ENCODE peak calls at places on chromosomes 1 and 21, in five cellular contexts. K is trophoblast cell, T is mesendoderm, N is IMR-90, P is mesenchymal stem cell. V is an unnamed sample. For H3K79me1 and H3K36me3, the result is how much of the 10 kb centered on the place peaks cover.

GRCh38 chr1:20454004-20454403 is 32.0 kb downstream of the CAMK2N1 start:
- DNase-seq in K (no peak), T (no peak), N (no peak), P (no peak), V (no peak)

GRCh38 chr1:72281144-72281543 is 1.2 kb downstream of the NEGR1 start:
- DNase-seq in K (no peak), T (no peak), N (peak), P (peak), V (no peak)

GRCh38 chr21:36966846-36967657 is 583 bp upstream of the HLCS start:
- DNase-seq in K (peak), T (peak), N (no peak), P (peak), V (no peak)

GRCh38 chr21:35024071-35024420 is 25.1 kb downstream of the RUNX1 start:
- DNase-seq in K (no peak), T (no peak), N (no peak), P (no peak), V (no peak)

GRCh38 chr1:61444277-61444676 is 280.7 kb downstream of the TM2D1 start:
- DNase-seq in K (no peak), T (no peak), N (no peak), P (no peak), V (no peak)

GRCh38 chr1:21775985-21776562 is 6.9 kb downstream of the USP48 start:
- DNase-seq in K (no peak), T (no peak), N (peak), P (peak), V (no peak)

GRCh38 chr1:223731076-223731770 is 18.9 kb downstream of the CAPN2 start:
- DNase-seq in K (peak), T (no peak), N (peak), P (peak), V (no peak)

GRCh38 chr1:47178665-47179022 is 11.2 kb downstream of the PDZK1IP1 start:
- DNase-seq in K (no peak), T (no peak), N (no peak), P (no peak), V (no peak)

GRCh38 chr1:13863701-13864100 is 163.7 kb downstream of the PRDM2 start:
- DNase-seq in K (no peak), T (no peak), N (no peak), P (no peak), V (no peak)

GRCh38 chr1:160567858-160568682 is 11.2 kb downstream of the CD84 start:
- DNase-seq in K (no peak), T (peak), N (no peak), P (no peak), V (no peak)

GRCh38 chr1:84433253-84434080 is 35.2 kb downstream of the DNASE2B start:
- DNase-seq in K (peak), T (peak), N (peak), P (peak), V (peak)

GRCh38 chr21:32351428-32351827 is 41.4 kb downstream of the URB1 start:
- DNase-seq in K (peak), T (peak), N (no peak), P (no peak), V (no peak)

GRCh38 chr1:62589321-62589720 is 8.0 kb upstream of the ANGPTL3 start:
- DNase-seq in K (no peak), T (no peak), N (peak), P (no peak), V (no peak)

GRCh38 chr1:179809506-179810366 is 66.6 kb downstream of the FAM163A start:
- DNase-seq in K (peak), T (peak), N (peak), P (peak), V (peak)

GRCh38 chr1:114340906-114341698 is 169.9 kb downstream of the TRIM33 start:
- DNase-seq in K (no peak), T (no peak), N (no peak), P (no peak), V (no peak)

GRCh38 chr1:178629549-178630154 is 95.4 kb upstream of the RALGPS2 start:
- DNase-seq in K (no peak), T (peak), N (no peak), P (no peak), V (no peak)

GRCh38 chr1:42953182-42954180 is 5.2 kb downstream of the SLC2A1 start:
- DNase-seq in K (no peak), T (no peak), N (no peak), P (no peak), V (no peak)

GRCh38 chr1:64519921-64520320 is 50.0 kb downstream of the CACHD1 start:
- DNase-seq in K (no peak), T (no peak), N (peak), P (peak), V (no peak)

GRCh38 chr1:5681654-5682053 is 310.6 kb downstream of the NPHP4 start:
- DNase-seq in K (no peak), T (no peak), N (no peak), P (no peak), V (no peak)

DNA sequence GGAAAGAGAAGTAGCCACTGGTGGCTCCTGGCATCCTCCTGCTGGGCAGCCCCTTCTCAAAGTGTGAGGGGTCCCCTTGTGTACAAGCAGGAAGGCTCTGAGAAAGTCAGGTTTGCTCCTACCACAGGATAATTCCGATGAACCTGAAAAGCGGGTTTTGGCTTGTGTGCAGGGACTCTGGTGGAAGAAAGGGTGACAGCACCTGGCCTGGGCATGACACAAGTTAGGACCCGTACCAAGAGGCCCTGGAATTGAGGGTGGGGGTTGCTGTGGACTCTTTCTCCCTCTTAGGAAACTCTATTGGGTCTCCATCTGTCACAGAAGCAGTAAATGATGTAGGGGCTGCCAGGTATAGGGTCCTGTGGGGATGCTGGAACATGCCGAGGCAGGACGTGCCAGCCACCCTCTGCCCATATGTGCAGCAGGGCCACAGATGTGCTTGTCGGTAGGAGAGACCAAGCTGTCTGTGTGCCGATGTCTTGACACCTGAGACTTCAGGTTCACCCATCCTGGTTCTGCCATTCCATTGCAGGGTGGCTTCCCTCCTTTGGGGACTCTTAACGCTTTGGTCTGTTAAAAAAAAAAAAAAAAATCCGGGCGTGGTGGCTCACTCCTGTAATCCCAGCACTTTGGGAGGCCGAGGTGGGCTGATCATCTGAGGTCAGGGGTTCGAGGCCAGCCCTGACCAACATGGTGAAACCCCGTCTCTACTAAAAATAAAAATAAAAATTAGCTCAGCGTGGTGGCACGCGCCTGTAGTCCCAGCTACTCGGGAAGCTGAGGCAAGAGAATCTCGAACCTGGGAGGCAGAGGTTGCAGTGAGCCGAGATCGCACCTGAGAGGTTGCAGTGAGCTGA is 9.8 kb downstream of the C1orf35 start:
- DNase-seq in K (peak), T (no peak), N (no peak), P (no peak), V (no peak)
- H3K79me1 ChIP-seq in K (under half), T (under half), N (under half), P (under half), V (under half)

DNA sequence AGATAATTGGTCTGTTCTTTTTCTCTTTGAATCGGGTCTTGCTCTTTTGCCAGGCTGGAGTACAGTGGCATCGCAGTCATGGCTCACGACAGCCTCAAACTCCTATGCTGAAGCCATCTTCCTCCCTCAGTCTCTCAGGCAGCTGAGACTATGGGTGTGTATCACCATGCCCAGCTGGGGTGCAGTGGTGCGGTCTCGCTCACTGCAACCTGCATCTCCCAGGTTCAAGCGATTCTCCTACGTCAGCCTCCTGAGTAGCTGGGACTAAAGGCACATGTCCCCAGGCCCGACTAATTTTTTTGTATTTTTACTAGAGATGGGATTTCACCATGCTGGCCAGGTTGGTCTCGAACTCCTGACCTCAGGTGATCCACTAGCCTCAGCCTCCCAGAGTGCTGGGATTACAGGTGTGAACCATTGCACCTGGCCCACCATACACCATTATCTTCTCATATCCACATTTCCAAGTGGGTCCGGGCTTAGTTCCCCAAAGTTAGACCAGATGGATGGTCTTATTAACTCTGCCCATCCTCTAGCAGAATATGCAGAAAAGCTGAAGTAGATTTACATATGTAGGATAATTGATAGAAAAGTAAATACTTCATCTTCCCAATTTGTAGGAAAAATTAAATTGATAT is 13.1 kb downstream of the CCDC17 start:
- DNase-seq in K (no peak), T (no peak), N (no peak), P (no peak), V (no peak)
- H3K36me3 ChIP-seq in K (under half), T (under half), N (under half), P (under half), V (under half)

DNA sequence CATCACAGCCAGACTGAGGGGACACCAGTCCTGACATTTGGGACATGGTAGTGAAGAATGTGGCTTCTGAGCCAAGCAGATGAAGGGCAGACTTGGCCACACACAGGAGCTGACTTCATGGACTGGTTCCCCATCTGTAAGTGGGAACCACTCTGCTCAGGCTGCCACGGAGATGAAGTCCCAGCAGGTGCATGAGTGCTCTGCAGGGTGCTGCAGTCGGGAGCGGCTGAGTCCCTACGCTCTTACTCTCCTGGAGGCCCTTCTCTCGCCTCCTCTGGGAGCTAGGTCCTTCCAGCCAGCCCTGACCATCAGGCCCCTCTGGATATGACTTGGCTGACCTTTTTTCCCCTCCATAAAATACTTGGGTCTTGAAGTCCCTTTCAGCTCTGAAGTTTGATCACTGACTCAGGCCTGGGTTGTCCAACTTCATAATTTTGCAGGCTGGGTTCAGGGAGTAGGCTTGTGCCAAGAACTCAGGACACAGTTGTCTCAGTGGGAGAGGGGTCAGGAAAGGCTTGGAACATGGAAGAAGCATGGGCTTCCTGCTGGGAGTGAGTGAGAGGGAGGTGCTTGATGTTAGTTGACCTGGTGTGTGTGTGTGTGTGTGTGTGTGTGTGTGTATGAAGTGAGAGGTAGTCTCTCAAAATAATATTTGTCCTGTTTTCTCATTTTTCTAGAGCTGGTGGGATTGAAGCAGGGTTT is 21.0 kb upstream of the EPS8L3 start:
- DNase-seq in K (no peak), T (no peak), N (no peak), P (no peak), V (no peak)
- H3K27ac ChIP-seq in K (no peak), T (no peak), N (no peak), P (no peak), V (no peak)

GRCh38 chr1:54291276-54292014 is 91.5 kb downstream of the MRPL37 start:
- DNase-seq in K (peak), T (no peak), N (no peak), P (no peak), V (no peak)

GRCh38 chr1:54297596-54298283 is 97.8 kb downstream of the MRPL37 start:
- DNase-seq in K (no peak), T (no peak), N (no peak), P (no peak), V (peak)

GRCh38 chr1:54292015-54292739 is 92.2 kb downstream of the MRPL37 start:
- DNase-seq in K (no peak), T (peak), N (no peak), P (no peak), V (no peak)

GRCh38 chr1:54296666-54297065 is 96.7 kb downstream of the MRPL37 start:
- DNase-seq in K (no peak), T (no peak), N (no peak), P (no peak), V (no peak)

DNA sequence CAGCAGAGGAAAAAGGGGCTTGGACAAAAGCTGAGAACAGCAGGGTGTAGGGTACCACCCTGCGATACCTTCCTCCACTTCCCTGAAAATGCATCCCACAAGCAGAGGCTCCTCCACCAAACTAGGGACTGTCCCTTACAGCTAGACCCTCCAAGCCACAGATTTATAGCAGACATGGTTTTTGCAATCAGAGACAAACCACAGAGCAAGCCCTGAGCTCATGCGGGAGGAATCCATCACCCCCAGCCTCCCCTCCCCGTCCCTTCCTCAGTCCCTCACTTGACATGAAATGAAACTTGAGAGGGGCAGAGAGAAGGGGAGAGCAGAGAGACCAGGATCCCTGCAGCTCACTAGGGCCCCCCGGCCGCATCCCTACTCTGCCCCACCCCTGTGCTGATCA is 94.9 kb downstream of the MRPL37 start:
- DNase-seq in K (no peak), T (no peak), N (peak), P (peak), V (no peak)
- H3K79me1 ChIP-seq in K (under half), T (half or more), N (under half), P (under half), V (under half)

GRCh38 chr1:32791881-32792280 is 25.3 kb downstream of the YARS1 start:
- DNase-seq in K (peak), T (no peak), N (peak), P (no peak), V (no peak)
- H3K36me3 ChIP-seq in K (under half), T (under half), N (under half), P (under half), V (half or more)

DNA sequence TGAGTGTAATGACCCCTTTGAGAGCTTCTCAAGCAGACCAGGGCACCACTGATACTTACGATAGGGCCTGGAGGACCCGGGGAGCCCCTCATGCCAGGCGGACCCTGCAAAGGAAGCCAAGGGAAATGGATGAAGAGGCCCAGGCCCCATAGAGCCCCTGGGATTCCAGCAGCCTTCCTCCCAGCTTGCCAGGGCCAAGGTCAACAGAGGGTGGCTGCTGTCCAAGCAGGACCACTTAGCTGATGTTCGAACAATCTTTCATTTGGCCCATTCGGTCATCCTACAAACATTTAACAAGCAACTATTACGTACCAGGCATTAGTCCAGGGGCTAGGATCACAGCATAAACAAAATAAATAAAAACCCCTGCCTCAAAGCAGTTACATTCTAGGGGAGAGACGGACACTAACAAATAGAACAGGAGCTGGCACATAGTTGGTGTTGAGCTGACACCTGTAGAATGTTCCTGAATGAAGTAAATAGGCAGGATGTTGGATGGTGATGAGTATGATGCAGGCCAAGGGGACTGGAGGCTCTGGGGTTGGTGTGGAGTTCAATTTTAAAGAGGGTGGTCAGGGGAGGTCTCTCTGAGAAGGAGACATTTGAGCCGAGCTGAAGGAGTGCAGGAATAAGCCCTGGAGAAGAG is 27.0 kb upstream of the PEF1 start:
- DNase-seq in K (no peak), T (no peak), N (peak), P (no peak), V (no peak)
- H3K27ac ChIP-seq in K (no peak), T (no peak), N (no peak), P (no peak), V (no peak)

V was measured in neuronal stem cell.